ENCODE peak calls at places on chromosomes 4 and X, in eight cellular contexts. One of them, this sample, is unnamed.

GRCh38 chr4:126957555-126958440 is 675.0 kb upstream of the INTU start:
- DNase-seq in upper lobe of left lung: no peak
- DNase-seq in CD4-positive, alpha-beta memory T cell: no peak
- DNase-seq in breast epithelium: no peak
- DNase-seq in uterus: no peak
- DNase-seq in tibial artery: no peak
- DNase-seq in adrenal gland: no peak
- DNase-seq in mammary epithelial cell: peak; percentile 10
- DNase-seq in this sample: no peak

GRCh38 chr4:16837475-16837874 is 61.0 kb downstream of the LDB2 start:
- DNase-seq in uterus: no peak
- DNase-seq in tibial artery: no peak
- DNase-seq in breast epithelium: no peak
- DNase-seq in adrenal gland: no peak
- DNase-seq in CD4-positive, alpha-beta memory T cell: no peak
- DNase-seq in upper lobe of left lung: no peak
- DNase-seq in mammary epithelial cell: no peak
- DNase-seq in this sample: no peak

GRCh38 chrX:54561622-54562021 is 31.6 kb downstream of the GNL3L start:
- DNase-seq in breast epithelium: no peak
- DNase-seq in upper lobe of left lung: no peak
- DNase-seq in adrenal gland: no peak
- DNase-seq in uterus: no peak
- DNase-seq in mammary epithelial cell: no peak
- DNase-seq in tibial artery: no peak
- DNase-seq in CD4-positive, alpha-beta memory T cell: no peak
- DNase-seq in this sample: no peak

GRCh38 chr4:6137747-6138135 is 62.6 kb downstream of the JAKMIP1 start:
- DNase-seq in upper lobe of left lung: no peak
- DNase-seq in uterus: no peak
- DNase-seq in breast epithelium: no peak
- DNase-seq in tibial artery: no peak
- DNase-seq in mammary epithelial cell: no peak
- DNase-seq in adrenal gland: no peak
- DNase-seq in CD4-positive, alpha-beta memory T cell: no peak
- DNase-seq in this sample: no peak

GRCh38 chr4:113773014-113773413 is 11.5 kb upstream of the CAMK2D start:
- DNase-seq in CD4-positive, alpha-beta memory T cell: no peak
- DNase-seq in breast epithelium: no peak
- DNase-seq in mammary epithelial cell: no peak
- DNase-seq in uterus: no peak
- DNase-seq in tibial artery: no peak
- DNase-seq in upper lobe of left lung: no peak
- DNase-seq in adrenal gland: no peak
- DNase-seq in this sample: no peak

GRCh38 chrX:34764842-34765241 is 107.8 kb upstream of the TMEM47 start:
- DNase-seq in mammary epithelial cell: no peak
- DNase-seq in tibial artery: no peak
- DNase-seq in adrenal gland: no peak
- DNase-seq in upper lobe of left lung: no peak
- DNase-seq in breast epithelium: no peak
- DNase-seq in uterus: no peak
- DNase-seq in CD4-positive, alpha-beta memory T cell: no peak
- DNase-seq in this sample: no peak

GRCh38 chr4:23686169-23686903 is 203.5 kb downstream of the PPARGC1A start:
- DNase-seq in mammary epithelial cell: no peak
- DNase-seq in CD4-positive, alpha-beta memory T cell: no peak
- DNase-seq in tibial artery: no peak
- DNase-seq in uterus: no peak
- DNase-seq in upper lobe of left lung: no peak
- DNase-seq in adrenal gland: no peak
- DNase-seq in breast epithelium: no peak
- DNase-seq in this sample: no peak

GRCh38 chr4:5371415-5372190 is 320.3 kb downstream of the STK32B start:
- DNase-seq in uterus: no peak
- DNase-seq in tibial artery: no peak
- DNase-seq in breast epithelium: no peak
- DNase-seq in adrenal gland: no peak
- DNase-seq in mammary epithelial cell: no peak
- DNase-seq in upper lobe of left lung: no peak
- DNase-seq in CD4-positive, alpha-beta memory T cell: no peak
- DNase-seq in this sample: no peak

GRCh38 chr4:26223160-26223559 is 97.7 kb upstream of the RBPJ start:
- DNase-seq in mammary epithelial cell: peak; percentile 12
- DNase-seq in breast epithelium: no peak
- DNase-seq in uterus: no peak
- DNase-seq in upper lobe of left lung: no peak
- DNase-seq in adrenal gland: no peak
- DNase-seq in tibial artery: no peak
- DNase-seq in CD4-positive, alpha-beta memory T cell: no peak
- DNase-seq in this sample: no peak

GRCh38 chr4:28277931-28278330 is 1417.3 kb downstream of the STIM2 start:
- DNase-seq in uterus: no peak
- DNase-seq in upper lobe of left lung: no peak
- DNase-seq in tibial artery: no peak
- DNase-seq in mammary epithelial cell: peak; percentile 70
- DNase-seq in CD4-positive, alpha-beta memory T cell: no peak
- DNase-seq in breast epithelium: no peak
- DNase-seq in adrenal gland: no peak
- DNase-seq in this sample: no peak

GRCh38 chr4:57342406-57342805 is 232.2 kb upstream of the IGFBP7 start:
- DNase-seq in tibial artery: no peak
- DNase-seq in upper lobe of left lung: no peak
- DNase-seq in CD4-positive, alpha-beta memory T cell: no peak
- DNase-seq in breast epithelium: no peak
- DNase-seq in adrenal gland: no peak
- DNase-seq in mammary epithelial cell: peak; percentile 35
- DNase-seq in uterus: no peak
- DNase-seq in this sample: no peak

GRCh38 chr4:76760214-76760613 is 137.7 kb downstream of the SOWAHB start:
- DNase-seq in CD4-positive, alpha-beta memory T cell: no peak
- DNase-seq in upper lobe of left lung: no peak
- DNase-seq in tibial artery: no peak
- DNase-seq in uterus: no peak
- DNase-seq in breast epithelium: no peak
- DNase-seq in adrenal gland: no peak
- DNase-seq in mammary epithelial cell: no peak
- DNase-seq in this sample: no peak

GRCh38 chrX:47683171-47684145 is 24.5 kb upstream of the UXT start:
- DNase-seq in adrenal gland: no peak
- DNase-seq in tibial artery: no peak
- DNase-seq in CD4-positive, alpha-beta memory T cell: no peak
- DNase-seq in uterus: no peak
- DNase-seq in breast epithelium: no peak
- DNase-seq in upper lobe of left lung: no peak
- DNase-seq in mammary epithelial cell: no peak
- DNase-seq in this sample: no peak

GRCh38 chr4:56055991-56056390 is 107.2 kb downstream of the CEP135 start:
- DNase-seq in tibial artery: no peak
- DNase-seq in breast epithelium: no peak
- DNase-seq in adrenal gland: no peak
- DNase-seq in upper lobe of left lung: no peak
- DNase-seq in uterus: no peak
- DNase-seq in CD4-positive, alpha-beta memory T cell: no peak
- DNase-seq in mammary epithelial cell: no peak
- DNase-seq in this sample: no peak

GRCh38 chr4:47926667-47927258 is 12.4 kb upstream of the NFXL1 start:
- DNase-seq in upper lobe of left lung: peak; percentile 61
- DNase-seq in uterus: peak; percentile 29
- DNase-seq in CD4-positive, alpha-beta memory T cell: peak; percentile 45
- DNase-seq in adrenal gland: peak; percentile 45
- DNase-seq in mammary epithelial cell: peak; percentile 43
- DNase-seq in tibial artery: no peak
- DNase-seq in breast epithelium: no peak
- DNase-seq in this sample: peak; percentile 21

GRCh38 chrX:15233416-15234015 is 36.4 kb downstream of the ASB9 start:
- DNase-seq in upper lobe of left lung: no peak
- DNase-seq in mammary epithelial cell: no peak
- DNase-seq in tibial artery: no peak
- DNase-seq in adrenal gland: no peak
- DNase-seq in uterus: no peak
- DNase-seq in breast epithelium: no peak
- DNase-seq in CD4-positive, alpha-beta memory T cell: no peak
- DNase-seq in this sample: no peak

GRCh38 chr4:47798165-47798564 is 39.7 kb downstream of the CORIN start:
- DNase-seq in mammary epithelial cell: no peak
- DNase-seq in adrenal gland: no peak
- DNase-seq in breast epithelium: no peak
- DNase-seq in uterus: no peak
- DNase-seq in upper lobe of left lung: no peak
- DNase-seq in CD4-positive, alpha-beta memory T cell: no peak
- DNase-seq in tibial artery: no peak
- DNase-seq in this sample: no peak

GRCh38 chr4:159047478-159048165 is 55.3 kb upstream of the RAPGEF2 start:
- DNase-seq in mammary epithelial cell: no peak
- DNase-seq in upper lobe of left lung: no peak
- DNase-seq in CD4-positive, alpha-beta memory T cell: no peak
- DNase-seq in breast epithelium: no peak
- DNase-seq in tibial artery: no peak
- DNase-seq in adrenal gland: no peak
- DNase-seq in uterus: no peak
- DNase-seq in this sample: no peak

GRCh38 chr4:159052315-159052714 is 50.6 kb upstream of the RAPGEF2 start:
- DNase-seq in uterus: no peak
- DNase-seq in mammary epithelial cell: no peak
- DNase-seq in CD4-positive, alpha-beta memory T cell: no peak
- DNase-seq in tibial artery: no peak
- DNase-seq in upper lobe of left lung: no peak
- DNase-seq in breast epithelium: no peak
- DNase-seq in adrenal gland: no peak
- DNase-seq in this sample: no peak

GRCh38 chr4:159048166-159048886 is 54.6 kb upstream of the RAPGEF2 start:
- DNase-seq in uterus: peak; percentile 56
- DNase-seq in upper lobe of left lung: peak; percentile 84
- DNase-seq in breast epithelium: peak; percentile 57
- DNase-seq in mammary epithelial cell: peak; percentile 65
- DNase-seq in tibial artery: peak; percentile 69
- DNase-seq in adrenal gland: peak; percentile 37
- DNase-seq in CD4-positive, alpha-beta memory T cell: no peak
- DNase-seq in this sample: no peak

GRCh38 chr4:159049780-159050375 is 53.0 kb upstream of the RAPGEF2 start:
- DNase-seq in CD4-positive, alpha-beta memory T cell: no peak
- DNase-seq in breast epithelium: no peak
- DNase-seq in adrenal gland: no peak
- DNase-seq in uterus: no peak
- DNase-seq in mammary epithelial cell: no peak
- DNase-seq in upper lobe of left lung: no peak
- DNase-seq in tibial artery: no peak
- DNase-seq in this sample: no peak

GRCh38 chr4:159051245-159052071 is 51.4 kb upstream of the RAPGEF2 start:
- DNase-seq in breast epithelium: no peak
- DNase-seq in adrenal gland: no peak
- DNase-seq in upper lobe of left lung: no peak
- DNase-seq in CD4-positive, alpha-beta memory T cell: no peak
- DNase-seq in uterus: no peak
- DNase-seq in tibial artery: no peak
- DNase-seq in mammary epithelial cell: no peak
- DNase-seq in this sample: no peak
- H3K27ac ChIP-seq in breast epithelium: no peak overlapping the region
- H3K27ac ChIP-seq in adrenal gland: no peak overlapping the region
- H3K27ac ChIP-seq in upper lobe of left lung: no peak overlapping the region
- H3K27ac ChIP-seq in CD4-positive, alpha-beta memory T cell: no peak overlapping the region
- H3K27ac ChIP-seq in uterus: no peak overlapping the region
- H3K27ac ChIP-seq in tibial artery: no peak overlapping the region
- H3K27ac ChIP-seq in mammary epithelial cell: no peak overlapping the region
- H3K27ac ChIP-seq in this sample: no peak overlapping the region

GRCh38 chr4:163165217-163166017 is 1.3 kb downstream of the NAF1 start:
- DNase-seq in mammary epithelial cell: peak; percentile 27
- DNase-seq in breast epithelium: no peak
- DNase-seq in adrenal gland: no peak
- DNase-seq in CD4-positive, alpha-beta memory T cell: no peak
- DNase-seq in tibial artery: no peak
- DNase-seq in uterus: no peak
- DNase-seq in upper lobe of left lung: no peak
- DNase-seq in this sample: no peak
- H3K27ac ChIP-seq in mammary epithelial cell: peak overlapping the region; percentile 84
- H3K27ac ChIP-seq in breast epithelium: peak overlapping the region; percentile 91
- H3K27ac ChIP-seq in adrenal gland: no peak overlapping the region
- H3K27ac ChIP-seq in CD4-positive, alpha-beta memory T cell: peak overlapping the region; percentile 90
- H3K27ac ChIP-seq in tibial artery: peak overlapping the region; percentile 92
- H3K27ac ChIP-seq in uterus: no peak overlapping the region
- H3K27ac ChIP-seq in upper lobe of left lung: peak overlapping the region; percentile 92
- H3K27ac ChIP-seq in this sample: no peak overlapping the region

DNA sequence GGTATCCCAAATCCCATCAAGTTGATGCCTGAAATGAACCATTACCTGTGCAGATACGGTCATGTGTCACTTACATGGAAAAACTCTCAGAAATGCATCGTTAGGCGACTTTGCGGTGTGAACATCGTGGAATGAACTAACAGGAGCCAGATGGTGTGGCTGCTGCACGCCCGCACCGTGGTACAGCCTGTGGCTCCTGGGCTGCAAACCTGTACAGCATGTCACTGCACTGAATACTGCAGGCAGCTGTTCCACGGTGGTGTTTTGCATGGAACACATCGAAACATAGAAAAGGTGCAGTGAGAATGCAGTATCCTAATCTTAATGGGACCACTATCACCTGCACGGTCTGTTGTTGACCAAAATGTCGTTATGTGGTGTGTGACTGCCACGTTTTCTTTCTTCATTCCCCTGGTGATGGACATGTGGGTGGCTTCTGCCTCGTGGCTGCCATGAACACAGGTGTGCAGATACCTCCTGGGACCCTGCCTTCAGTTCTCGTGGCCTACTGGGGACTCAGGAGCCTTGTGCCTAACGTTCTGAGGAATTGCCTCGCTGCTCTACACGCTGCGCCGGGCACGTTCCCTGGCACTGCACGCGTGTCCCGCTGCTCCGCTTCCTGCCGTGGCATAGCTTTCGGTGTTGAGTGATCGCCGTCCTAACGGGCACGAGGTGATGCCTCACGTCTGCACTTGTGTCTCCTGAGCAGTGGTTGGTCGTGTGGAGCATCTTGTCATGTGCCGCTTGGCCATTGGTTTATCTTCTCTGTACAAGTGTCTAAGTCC is 18.5 kb downstream of the MAEA start:
- DNase-seq in uterus: no peak
- DNase-seq in mammary epithelial cell: no peak
- DNase-seq in tibial artery: no peak
- DNase-seq in breast epithelium: no peak
- DNase-seq in adrenal gland: no peak
- DNase-seq in upper lobe of left lung: no peak
- DNase-seq in CD4-positive, alpha-beta memory T cell: no peak
- DNase-seq in this sample: no peak
- H3K27ac ChIP-seq in uterus: no peak overlapping the region
- H3K27ac ChIP-seq in mammary epithelial cell: no peak overlapping the region
- H3K27ac ChIP-seq in tibial artery: peak overlapping the region; percentile 81
- H3K27ac ChIP-seq in breast epithelium: no peak overlapping the region
- H3K27ac ChIP-seq in adrenal gland: no peak overlapping the region
- H3K27ac ChIP-seq in upper lobe of left lung: peak overlapping the region; percentile 64
- H3K27ac ChIP-seq in CD4-positive, alpha-beta memory T cell: no peak overlapping the region
- H3K27ac ChIP-seq in this sample: no peak overlapping the region

DNA sequence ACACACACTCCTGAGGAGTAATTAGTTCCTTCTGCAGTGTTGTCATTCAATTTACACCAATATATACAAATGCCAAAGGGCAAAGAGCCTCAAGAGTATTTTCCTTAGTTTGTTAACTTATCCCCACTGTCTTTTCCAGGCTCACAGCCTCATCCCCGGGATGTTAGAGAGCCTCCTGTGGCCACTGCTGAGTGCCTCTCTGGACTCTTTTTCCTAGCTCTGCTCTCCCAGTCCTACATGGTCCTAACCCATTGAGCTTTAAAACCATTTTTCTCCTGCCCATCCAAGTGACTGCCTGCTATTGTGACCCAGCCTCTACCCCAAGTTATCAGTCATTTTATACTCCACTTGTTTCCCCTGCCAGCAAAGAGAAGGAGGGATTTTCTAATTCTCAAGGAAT is 23.5 kb upstream of the TTC29 start:
- DNase-seq in CD4-positive, alpha-beta memory T cell: no peak
- DNase-seq in adrenal gland: no peak
- DNase-seq in uterus: no peak
- DNase-seq in mammary epithelial cell: no peak
- DNase-seq in tibial artery: no peak
- DNase-seq in upper lobe of left lung: no peak
- DNase-seq in breast epithelium: no peak
- DNase-seq in this sample: no peak
- H3K27ac ChIP-seq in CD4-positive, alpha-beta memory T cell: no peak overlapping the region
- H3K27ac ChIP-seq in adrenal gland: no peak overlapping the region
- H3K27ac ChIP-seq in uterus: no peak overlapping the region
- H3K27ac ChIP-seq in mammary epithelial cell: no peak overlapping the region
- H3K27ac ChIP-seq in tibial artery: no peak overlapping the region
- H3K27ac ChIP-seq in upper lobe of left lung: no peak overlapping the region
- H3K27ac ChIP-seq in breast epithelium: no peak overlapping the region
- H3K27ac ChIP-seq in this sample: peak overlapping the region; percentile 58